ENCODE peak calls at places on chromosomes 3 and 15, in four cellular contexts. L is testis, U is heart right ventricle, Z is upper lobe of right lung. R is an unnamed sample.

GRCh38 chr3:169772530-169772950 is 656 bp upstream of the MYNN start:
- DNase-seq in L (peak; percentile 81), U (peak; percentile 75), Z (peak; percentile 83), R (peak; percentile 72)

GRCh38 chr3:168048414-168049330 is 47.1 kb downstream of the GOLIM4 start:
- DNase-seq in L (no peak), U (no peak), Z (no peak), R (no peak)

GRCh38 chr3:9349321-9350117 is 13.3 kb upstream of the THUMPD3 start:
- DNase-seq in L (no peak), U (no peak), Z (no peak), R (peak; percentile 90)

GRCh38 chr15:73258271-73259108 is 110.3 kb downstream of the HCN4 start:
- DNase-seq in L (no peak), U (no peak), Z (no peak), R (no peak)

GRCh38 chr3:4493931-4494806 is 1.0 kb downstream of the ITPR1 start:
- DNase-seq in L (peak; percentile 63), U (peak; percentile 30), Z (no peak), R (peak; percentile 15)

GRCh38 chr3:49647741-49648140 is 26.4 kb upstream of the APEH start:
- DNase-seq in L (no peak), U (peak; percentile 48), Z (no peak), R (no peak)

GRCh38 chr3:277873-278272 is 81.3 kb downstream of the CHL1 start:
- DNase-seq in L (no peak), U (no peak), Z (no peak), R (no peak)

GRCh38 chr3:169848741-169849140 is 21.0 kb downstream of the LRRC31 start:
- DNase-seq in L (no peak), U (no peak), Z (no peak), R (no peak)

GRCh38 chr3:122668930-122669730 is 11.5 kb upstream of the PARP14 start:
- DNase-seq in L (no peak), U (no peak), Z (no peak), R (no peak)

GRCh38 chr15:89330119-89330518 is 4.5 kb downstream of the POLG start:
- DNase-seq in L (no peak), U (no peak), Z (no peak), R (no peak)

GRCh38 chr15:78004919-78005634 is 72.4 kb downstream of the TBC1D2B start:
- DNase-seq in L (peak; percentile 86), U (peak; percentile 85), Z (peak; percentile 87), R (peak; percentile 72)
- H3K27ac ChIP-seq in L (no peak overlapping the region), U (no peak overlapping the region), Z (peak overlapping the region; percentile 51), R (no peak overlapping the region)

GRCh38 chr15:62834686-62835279 is 207.8 kb upstream of the TPM1 start:
- DNase-seq in L (no peak), U (no peak), Z (no peak), R (no peak)
- H3K27ac ChIP-seq in L (no peak overlapping the region), U (peak overlapping the region; percentile 65), Z (peak overlapping the region; percentile 48), R (no peak overlapping the region)

DNA sequence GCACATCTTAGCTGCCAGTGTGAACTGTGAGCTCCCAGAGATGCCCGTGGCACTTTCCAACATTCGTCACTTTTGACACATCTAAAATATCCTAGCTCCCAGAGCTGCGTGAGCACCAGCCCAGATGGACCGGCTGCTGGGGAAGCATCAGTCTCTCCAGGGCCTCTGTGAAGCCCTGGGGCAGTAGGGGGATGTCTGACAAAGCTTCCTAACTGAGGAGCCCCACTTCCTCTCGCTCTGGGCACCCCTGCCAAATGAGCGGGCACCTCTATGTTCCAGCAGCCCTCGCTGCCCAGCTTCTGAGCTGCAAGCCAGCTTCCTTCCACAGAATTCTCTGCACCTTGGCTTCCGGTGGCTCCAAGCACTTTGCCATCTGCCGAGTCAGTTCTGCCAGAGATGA is 91.1 kb downstream of the LIPC start:
- DNase-seq in L (no peak), U (no peak), Z (no peak), R (no peak)
- H3K27ac ChIP-seq in L (no peak overlapping the region), U (peak overlapping the region; percentile 72), Z (no peak overlapping the region), R (no peak overlapping the region)

DNA sequence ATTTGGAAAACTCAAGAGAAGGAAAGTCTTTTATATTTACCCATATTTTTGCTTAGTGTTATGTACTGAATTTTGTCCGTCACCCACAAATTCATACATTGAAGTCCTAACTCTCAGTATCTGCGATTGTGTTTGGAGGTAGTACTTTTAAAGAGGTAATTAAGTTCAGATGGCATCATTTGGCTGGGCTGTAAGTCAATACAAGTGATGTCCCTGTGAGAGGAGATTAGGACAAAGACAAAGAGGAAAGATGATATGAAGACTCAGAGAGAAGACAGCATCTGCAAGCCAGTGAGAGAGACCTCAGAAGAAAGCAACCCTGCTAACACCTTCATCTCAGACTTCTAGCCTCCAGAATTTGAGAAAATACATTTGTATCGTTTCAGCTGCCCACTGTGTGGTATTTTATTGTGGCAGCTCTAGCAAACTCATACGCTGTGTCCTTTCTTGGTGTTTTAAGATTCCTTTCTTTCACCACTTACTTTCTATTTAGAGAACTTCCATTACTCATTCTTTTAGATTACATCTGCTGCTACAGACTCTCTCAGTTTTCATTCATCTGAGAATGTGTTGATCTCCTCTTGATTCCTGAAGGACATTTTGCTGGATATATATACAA is 17.0 kb downstream of the LRCH3 start:
- DNase-seq in L (no peak), U (no peak), Z (no peak), R (no peak)
- H3K27ac ChIP-seq in L (peak overlapping the region; percentile 66), U (peak overlapping the region; percentile 37), Z (no peak overlapping the region), R (no peak overlapping the region)

DNA sequence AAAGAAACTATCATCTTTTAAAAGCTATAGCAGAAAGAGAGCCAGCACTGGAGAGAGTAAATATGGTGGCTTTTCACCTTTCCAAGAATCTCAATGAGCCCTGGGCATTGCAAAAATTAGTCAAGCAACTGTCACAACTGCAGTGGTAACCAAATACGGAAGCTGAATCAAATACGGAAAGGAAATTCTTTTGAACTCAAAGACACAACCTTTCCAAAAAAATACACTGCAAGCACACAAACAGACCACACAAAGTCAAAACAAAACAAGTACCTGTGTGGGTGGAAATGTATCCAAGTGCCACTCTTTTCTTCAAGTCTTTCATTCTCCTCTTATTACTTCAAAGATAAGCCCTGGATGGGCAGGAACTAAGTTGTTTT is 17.6 kb downstream of the VGLL4 start:
- DNase-seq in L (no peak), U (no peak), Z (no peak), R (no peak)
- H3K27ac ChIP-seq in L (peak overlapping the region; percentile 1), U (peak overlapping the region; percentile 40), Z (no peak overlapping the region), R (no peak overlapping the region)

GRCh38 chr3:11606865-11607440 is 36.8 kb downstream of the VGLL4 start:
- DNase-seq in L (no peak), U (no peak), Z (no peak), R (no peak)
- H3K27ac ChIP-seq in L (no peak overlapping the region), U (no peak overlapping the region), Z (no peak overlapping the region), R (no peak overlapping the region)

DNA sequence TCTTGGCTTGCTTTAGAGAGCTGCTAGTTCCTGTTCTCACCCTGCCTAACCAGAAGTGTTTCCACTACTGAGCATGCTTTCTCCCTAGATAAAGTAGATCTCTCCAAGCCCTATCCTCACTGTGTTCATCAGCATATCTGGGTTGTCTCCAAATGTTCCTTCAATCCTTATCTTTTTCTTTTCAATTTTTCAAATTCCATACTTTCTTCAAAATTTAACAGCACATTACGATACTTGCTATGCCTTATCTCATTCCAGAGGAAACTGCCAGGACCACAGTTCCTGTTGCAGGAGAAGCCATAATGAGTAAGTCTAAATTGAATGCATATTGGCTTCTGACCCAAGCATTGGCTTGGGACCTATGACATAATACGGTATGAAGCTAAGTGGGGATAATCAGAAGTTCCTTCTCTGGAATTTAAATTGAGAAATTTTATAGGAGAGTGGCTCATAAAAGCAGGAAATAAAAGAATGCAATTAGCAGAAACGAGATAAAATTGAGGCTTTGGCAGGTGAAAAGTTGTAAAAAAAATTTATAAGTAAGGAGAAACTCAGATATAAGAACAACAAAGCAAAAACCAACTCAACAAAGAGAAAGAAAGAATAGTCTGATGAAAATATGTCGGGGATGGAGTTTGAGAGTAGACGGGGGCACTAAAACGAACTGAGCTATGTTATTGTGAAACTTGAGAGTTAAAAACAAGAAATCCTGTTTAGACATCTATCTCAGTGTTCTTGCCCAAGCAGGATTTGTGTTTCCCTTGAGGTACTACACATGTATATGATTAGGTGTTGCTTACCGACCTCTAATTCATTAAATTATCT is 631.7 kb upstream of the CCDC54 start:
- DNase-seq in L (no peak), U (no peak), Z (no peak), R (no peak)
- H3K27ac ChIP-seq in L (no peak overlapping the region), U (no peak overlapping the region), Z (no peak overlapping the region), R (no peak overlapping the region)

GRCh38 chr3:21750291-21750690 is 719 bp downstream of the ZNF385D start:
- DNase-seq in L (peak; percentile 32), U (no peak), Z (no peak), R (no peak)
- H3K27ac ChIP-seq in L (no peak overlapping the region), U (peak overlapping the region; percentile 66), Z (no peak overlapping the region), R (no peak overlapping the region)

R was measured in SJCRH30.